ENCODE peak calls at places on chromosome 15, in six cellular contexts. C is activated CD4-positive, alpha-beta T cell treated with anti-CD3 and anti-CD28 coated beads, Interleukin-2, amount 10 ng/mL, durations not matched to agents 7 days and 5 days; G is mesenteric fat pad; H is endothelial cell; O is activated CD8-positive, alpha-beta memory T cell treated with anti-CD3 and anti-CD28 coated beads for 48 hours; M is A549. J is an unnamed sample.

GRCh38 chr15:76345880-76346665 is 9.5 kb downstream of the ISL2 start:
- DNase-seq in C (no peak), G (no peak), H (no peak), O (no peak), M (no peak), J (no peak)

GRCh38 chr15:63107895-63108546 is 13.6 kb upstream of the LACTB start:
- DNase-seq in C (no peak), G (no peak), H (no peak), O (no peak), M (peak), J (no peak)

GRCh38 chr15:85743392-85744045 is 51.2 kb downstream of the KLHL25 start:
- DNase-seq in C (no peak), G (no peak), H (no peak), O (no peak), M (no peak), J (no peak)

GRCh38 chr15:89129123-89129815 is 41.0 kb downstream of the ABHD2 start:
- DNase-seq in C (peak), G (no peak), H (peak), O (no peak), M (peak), J (peak)

GRCh38 chr15:26767169-26767670 is 5.6 kb downstream of the GABRB3 start:
- DNase-seq in C (no peak), G (no peak), H (peak), O (no peak), M (peak), J (peak)

GRCh38 chr15:25177955-25178801 is 223.4 kb downstream of the SNRPN start:
- DNase-seq in C (no peak), G (peak), H (no peak), O (no peak), M (no peak), J (peak)

GRCh38 chr15:62135532-62136134 is 29.5 kb downstream of the C2CD4B start:
- DNase-seq in C (no peak), G (no peak), H (no peak), O (no peak), M (no peak), J (no peak)

GRCh38 chr15:66409565-66410108 is 22.9 kb downstream of the MAP2K1 start:
- DNase-seq in C (no peak), G (no peak), H (no peak), O (no peak), M (no peak), J (peak)

GRCh38 chr15:84608707-84609284 is 8.0 kb downstream of the ZSCAN2 start:
- DNase-seq in C (no peak), G (no peak), H (no peak), O (no peak), M (no peak), J (no peak)

GRCh38 chr15:29821416-29822099 is 710 bp downstream of the TJP1 start:
- DNase-seq in C (peak), G (peak), H (peak), O (no peak), M (peak), J (peak)

GRCh38 chr15:23566070-23567050 is 886 bp downstream of the MKRN3 start:
- DNase-seq in C (peak), G (no peak), H (no peak), O (no peak), M (no peak), J (no peak)

GRCh38 chr15:88646088-88646405 is 7.2 kb downstream of the ISG20 start:
- DNase-seq in C (no peak), G (peak), H (no peak), O (no peak), M (no peak), J (no peak)

GRCh38 chr15:72338617-72339321 is 18.8 kb upstream of the CELF6 start:
- DNase-seq in C (no peak), G (no peak), H (no peak), O (no peak), M (no peak), J (no peak)

GRCh38 chr15:65038838-65039237 is 6.3 kb upstream of the SLC51B start:
- DNase-seq in C (no peak), G (no peak), H (no peak), O (no peak), M (no peak), J (no peak)

GRCh38 chr15:62626903-62627302 is 415.6 kb upstream of the TPM1 start:
- DNase-seq in C (no peak), G (no peak), H (no peak), O (no peak), M (no peak), J (no peak)

GRCh38 chr15:69940441-69940785 is 157.3 kb downstream of the TLE3 start:
- DNase-seq in C (no peak), G (no peak), H (no peak), O (no peak), M (no peak), J (no peak)

J was measured in HAP-1.